ENCODE peak calls at places on chromosome 7, in four cellular contexts. A is neuronal stem cell, T is brain microvascular endothelial cell, P is iPS-NIHi11. W is an unnamed sample.

GRCh38 chr7:143460585-143460984 is 17.1 kb upstream of the TAS2R41 start:
- DNase-seq in A (no peak), T (no peak), P (no peak), W (no peak)

GRCh38 chr7:71563276-71563675 is 431.3 kb downstream of the GALNT17 start:
- DNase-seq in A (no peak), T (no peak), P (no peak), W (no peak)

GRCh38 chr7:27774717-27775328 is 34.9 kb downstream of the TAX1BP1 start:
- DNase-seq in A (peak), T (peak), P (no peak), W (peak)

GRCh38 chr7:84274029-84274638 is 79.5 kb upstream of the SEMA3A start:
- DNase-seq in A (peak), T (no peak), P (peak), W (no peak)

GRCh38 chr7:17680026-17680425 is 260.3 kb downstream of the SNX13 start:
- DNase-seq in A (peak), T (peak), P (no peak), W (peak)

GRCh38 chr7:104230606-104231005 is 22.8 kb upstream of the ORC5 start:
- DNase-seq in A (no peak), T (no peak), P (no peak), W (no peak)

GRCh38 chr7:65251851-65252620 is 121.6 kb upstream of the ZNF92 start:
- DNase-seq in A (peak), T (peak), P (peak), W (no peak)

GRCh38 chr7:68272507-68272906 is 1275.9 kb downstream of the TYW1 start:
- DNase-seq in A (no peak), T (no peak), P (no peak), W (no peak)

GRCh38 chr7:44145419-44145968 is 4.4 kb upstream of the MYL7 start:
- DNase-seq in A (peak), T (no peak), P (peak), W (no peak)

GRCh38 chr7:131623154-131623553 is 66.7 kb upstream of the PODXL start:
- DNase-seq in A (no peak), T (peak), P (no peak), W (no peak)

W was measured in trophoblast cell.